ENCODE peak calls at places on chromosomes 16 and 17, in nine cellular contexts. C is posterior cingulate gyrus; I is cardiac muscle cell; T is endodermal cell; A is fibroblast of mammary gland; J is T47D; N is cardiac fibroblast; L is vagina; X is activated CD4-positive, alpha-beta T cell treated with anti-CD3 and anti-CD28 coated beads, Interleukin-2, amount 10 ng/mL, durations not matched to agents 24 days and 14 days. D is an unnamed sample.

GRCh38 chr16:10608687-10609409 is 28.4 kb upstream of the EMP2 start:
- DNase-seq in X (no peak), L (no peak), J (no peak), C (peak; percentile 15), A (peak; percentile 40), N (no peak), T (no peak), I (peak; percentile 33), D (no peak)

GRCh38 chr16:7853197-7853596 is 520.6 kb downstream of the RBFOX1 start:
- DNase-seq in I (no peak), N (no peak), C (no peak), J (no peak), A (no peak), X (no peak), L (no peak), T (no peak), D (no peak)

GRCh38 chr17:39236383-39236927 is 10.7 kb upstream of the STAC2 start:
- DNase-seq in C (no peak), N (no peak), J (no peak), X (no peak), A (no peak), L (no peak), T (peak; percentile 51), I (no peak), D (no peak)

GRCh38 chr17:40453881-40454630 is 10.8 kb downstream of the IGFBP4 start:
- DNase-seq in C (no peak), I (no peak), X (no peak), L (no peak), J (no peak), A (peak; percentile 93), N (peak; percentile 34), T (no peak), D (no peak)

GRCh38 chr17:29603109-29603674 is 10.3 kb downstream of the ANKRD13B start:
- DNase-seq in J (no peak), A (no peak), L (no peak), I (no peak), C (no peak), N (no peak), X (no peak), T (no peak), D (no peak)

GRCh38 chr17:36975922-36976515 is 27.3 kb downstream of the AATF start:
- DNase-seq in T (no peak), L (no peak), J (no peak), X (no peak), I (no peak), C (no peak), A (no peak), N (no peak), D (no peak)

GRCh38 chr16:67653131-67654068 is 6.7 kb downstream of the ACD start:
- DNase-seq in N (no peak), C (no peak), I (peak; percentile 21), A (no peak), X (no peak), T (peak; percentile 62), L (no peak), J (no peak), D (no peak)

GRCh38 chr17:38751803-38752118 is 780 bp upstream of the PSMB3 start:
- DNase-seq in J (no peak), L (no peak), T (peak; percentile 97), I (peak; percentile 89), C (peak; percentile 83), X (peak; percentile 97), A (peak; percentile 81), N (peak; percentile 89), D (peak; percentile 72)

GRCh38 chr17:4101127-4101798 is 41.6 kb downstream of the ZZEF1 start:
- DNase-seq in J (no peak), I (peak; percentile 53), T (no peak), X (peak; percentile 62), N (peak; percentile 67), A (no peak), L (no peak), C (no peak), D (no peak)

GRCh38 chr17:77285594-77286390 is 145.0 kb downstream of the SEC14L1 start:
- DNase-seq in A (peak; percentile 88), J (no peak), T (no peak), L (no peak), N (peak; percentile 95), C (no peak), I (peak; percentile 95), X (peak; percentile 62), D (peak; percentile 44)

GRCh38 chr16:4718466-4718865 is 15.6 kb downstream of the ANKS3 start:
- DNase-seq in T (no peak), X (no peak), I (no peak), N (no peak), A (no peak), L (no peak), J (no peak), C (no peak), D (no peak)

GRCh38 chr17:7356072-7356549 is 1.2 kb downstream of the TMEM95 start:
- DNase-seq in N (peak; percentile 73), I (peak; percentile 78), L (no peak), T (peak; percentile 99), A (peak; percentile 66), X (peak; percentile 96), C (peak; percentile 74), J (peak; percentile 71), D (peak; percentile 74)

GRCh38 chr17:44209786-44210341 is 9.6 kb downstream of the UBTF start:
- DNase-seq in A (no peak), J (no peak), X (peak; percentile 75), T (no peak), N (no peak), L (no peak), I (no peak), C (no peak), D (no peak)

GRCh38 chr17:82218349-82219075 is 5.9 kb upstream of the CCDC57 start:
- DNase-seq in L (peak; percentile 84), I (no peak), J (no peak), N (no peak), A (no peak), T (peak; percentile 50), C (no peak), X (no peak), D (no peak)

GRCh38 chr16:68526143-68526781 is 12.8 kb upstream of the ZFP90 start:
- DNase-seq in L (no peak), N (no peak), T (no peak), I (no peak), C (no peak), J (no peak), A (no peak), X (no peak), D (no peak)

GRCh38 chr17:81329279-81329926 is 34.3 kb upstream of the SLC38A10 start:
- DNase-seq in X (no peak), C (no peak), I (peak; percentile 86), J (peak; percentile 95), N (peak; percentile 88), A (peak; percentile 90), L (peak; percentile 97), T (peak; percentile 96), D (no peak)

GRCh38 chr16:13935408-13935807 is 15.5 kb downstream of the ERCC4 start:
- DNase-seq in A (no peak), C (no peak), J (no peak), N (no peak), I (no peak), T (peak; percentile 92), L (no peak), X (peak; percentile 68), D (no peak)

GRCh38 chr16:14434860-14435259 is 195.2 kb downstream of the PARN start:
- DNase-seq in N (no peak), X (no peak), T (no peak), J (no peak), I (no peak), A (no peak), L (no peak), C (no peak), D (no peak)

GRCh38 chr16:85369741-85370528 is 243.2 kb upstream of the GSE1 start:
- DNase-seq in I (no peak), J (peak; percentile 94), A (peak; percentile 32), T (peak; percentile 93), N (peak; percentile 44), X (peak; percentile 84), L (no peak), C (peak; percentile 66), D (no peak)